ENCODE peak calls at places on chromosome 21, in five cellular contexts. V, U, Q, H and B are unnamed samples.

GRCh38 chr21:31184462-31184861 is 146.2 kb upstream of the KRTAP19-8 start:
- DNase-seq in Q (no peak), V (no peak), U (no peak), H (no peak), B (no peak)

GRCh38 chr21:34968414-34969333 is 80.4 kb downstream of the RUNX1 start:
- DNase-seq in H (no peak), V (no peak), Q (no peak), U (no peak), B (no peak)

GRCh38 chr21:39315603-39316002 is 2.2 kb upstream of the BRWD1 start:
- DNase-seq in V (no peak), Q (no peak), U (no peak), H (no peak), B (no peak)

GRCh38 chr21:29376556-29376955 is 77.8 kb downstream of the BACH1 start:
- DNase-seq in Q (peak; percentile 34), U (peak; percentile 8), H (peak; percentile 70), V (peak; percentile 46), B (peak; percentile 32)

GRCh38 chr21:34579411-34579810 is 35.5 kb downstream of the RCAN1 start:
- DNase-seq in H (no peak), U (no peak), Q (no peak), V (peak; percentile 94), B (peak; percentile 91)

GRCh38 chr21:26320541-26320940 is 150.0 kb upstream of the APP start:
- DNase-seq in V (no peak), Q (no peak), U (no peak), H (no peak), B (no peak)

GRCh38 chr21:38258803-38259485 is 2.2 kb downstream of the KCNJ15 start:
- DNase-seq in U (peak; percentile 17), V (peak; percentile 56), Q (no peak), H (no peak), B (peak; percentile 49)

GRCh38 chr21:14916676-14917141 is 148.1 kb downstream of the NRIP1 start:
- DNase-seq in Q (no peak), U (no peak), V (no peak), H (no peak), B (peak; percentile 54)

GRCh38 chr21:35840197-35840799 is 220.0 kb downstream of the SETD4 start:
- DNase-seq in V (peak; percentile 83), Q (peak; percentile 79), H (peak; percentile 90), U (peak; percentile 5), B (peak; percentile 86)

GRCh38 chr21:41958886-41959563 is 5.2 kb upstream of the C2CD2 start:
- DNase-seq in H (peak; percentile 9), U (no peak), Q (peak; percentile 49), V (peak; percentile 12), B (peak; percentile 81)

GRCh38 chr21:41670056-41670805 is 96.6 kb downstream of the RIPK4 start:
- DNase-seq in Q (no peak), V (no peak), U (no peak), H (no peak), B (no peak)

GRCh38 chr21:27258222-27258621 is 291.3 kb upstream of the ADAMTS5 start:
- DNase-seq in V (no peak), U (no peak), Q (no peak), H (no peak), B (no peak)

DNA sequence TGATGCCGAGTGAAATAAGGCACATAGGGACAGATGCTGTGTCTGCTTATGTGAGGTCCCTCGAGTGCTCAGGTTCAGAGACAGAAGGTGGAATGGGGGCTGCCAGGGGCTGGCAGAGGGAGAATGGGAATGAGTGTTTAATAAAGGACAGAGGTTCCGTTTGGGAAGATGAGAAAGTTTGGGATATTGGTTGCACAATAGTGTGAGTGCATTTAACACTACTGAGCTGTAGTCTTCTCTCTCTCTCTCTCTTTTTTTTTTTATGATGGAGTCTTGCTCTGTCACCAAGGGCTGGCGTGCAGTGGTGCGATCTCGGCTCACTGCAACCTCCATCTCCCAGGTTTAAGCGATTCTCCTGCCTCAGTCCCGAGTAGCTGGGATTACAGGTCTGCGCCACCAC is 44.9 kb downstream of the TRAPPC10 start:
- DNase-seq in V (no peak), U (no peak), Q (no peak), H (no peak), B (no peak)
- H3K4me3 ChIP-seq in V (no peak overlapping the region), U (no peak overlapping the region), Q (no peak overlapping the region), H (no peak overlapping the region), B (no peak overlapping the region)

GRCh38 chr21:45485686-45486442 is 56.4 kb downstream of the SLC19A1 start:
- DNase-seq in V (no peak), U (no peak), H (no peak), Q (no peak), B (no peak)
- H3K4me3 ChIP-seq in V (no peak overlapping the region), U (no peak overlapping the region), H (no peak overlapping the region), Q (no peak overlapping the region), B (no peak overlapping the region)

GRCh38 chr21:44052830-44053226 is 40.7 kb downstream of the TRAPPC10 start:
- DNase-seq in Q (no peak), V (no peak), U (no peak), H (no peak), B (no peak)

GRCh38 chr21:44052071-44052829 is 40.1 kb downstream of the TRAPPC10 start:
- DNase-seq in H (no peak), Q (no peak), V (no peak), U (no peak), B (peak; percentile 7)

GRCh38 chr21:44049606-44050005 is 37.5 kb downstream of the TRAPPC10 start:
- DNase-seq in U (no peak), V (peak; percentile 7), Q (no peak), H (no peak), B (no peak)

GRCh38 chr21:44050276-44050675 is 38.2 kb downstream of the TRAPPC10 start:
- DNase-seq in H (no peak), V (no peak), U (no peak), Q (no peak), B (no peak)

DNA sequence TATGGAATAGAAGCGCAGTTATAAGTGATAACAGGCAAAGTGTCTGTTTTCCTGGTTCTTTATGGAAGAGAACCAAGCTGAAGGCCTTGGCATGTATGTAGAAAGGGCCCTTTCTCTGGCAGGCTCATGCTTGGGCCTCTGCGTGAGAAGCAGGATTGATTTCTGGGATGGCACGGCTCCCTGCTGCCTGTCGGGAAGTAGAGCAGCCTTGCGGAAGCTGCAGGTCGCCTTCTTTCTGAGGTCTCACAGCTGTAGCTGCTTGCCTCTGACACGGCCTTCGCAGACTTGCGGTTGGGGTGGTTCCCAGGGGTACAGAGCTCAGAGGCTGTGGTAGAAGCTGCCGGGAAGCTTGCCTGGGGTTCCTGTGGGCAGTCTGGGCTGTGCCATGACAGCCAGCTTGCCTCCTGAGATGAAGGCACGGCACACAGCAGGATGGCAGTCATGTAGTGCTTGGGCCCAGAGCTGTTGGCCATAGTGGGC is 39.4 kb downstream of the TRAPPC10 start:
- DNase-seq in Q (no peak), U (no peak), V (no peak), H (peak; percentile 44), B (no peak)
- H3K4me3 ChIP-seq in Q (no peak overlapping the region), U (no peak overlapping the region), V (no peak overlapping the region), H (no peak overlapping the region), B (no peak overlapping the region)

GRCh38 chr21:40603774-40604173 is 243.2 kb downstream of the DSCAM start:
- DNase-seq in U (no peak), H (no peak), Q (no peak), V (no peak), B (no peak)

GRCh38 chr21:40602105-40602504 is 244.9 kb downstream of the DSCAM start:
- DNase-seq in Q (peak; percentile 39), V (no peak), U (no peak), H (no peak), B (no peak)

GRCh38 chr21:40605094-40605493 is 241.9 kb downstream of the DSCAM start:
- DNase-seq in Q (no peak), H (no peak), U (no peak), V (no peak), B (no peak)

DNA sequence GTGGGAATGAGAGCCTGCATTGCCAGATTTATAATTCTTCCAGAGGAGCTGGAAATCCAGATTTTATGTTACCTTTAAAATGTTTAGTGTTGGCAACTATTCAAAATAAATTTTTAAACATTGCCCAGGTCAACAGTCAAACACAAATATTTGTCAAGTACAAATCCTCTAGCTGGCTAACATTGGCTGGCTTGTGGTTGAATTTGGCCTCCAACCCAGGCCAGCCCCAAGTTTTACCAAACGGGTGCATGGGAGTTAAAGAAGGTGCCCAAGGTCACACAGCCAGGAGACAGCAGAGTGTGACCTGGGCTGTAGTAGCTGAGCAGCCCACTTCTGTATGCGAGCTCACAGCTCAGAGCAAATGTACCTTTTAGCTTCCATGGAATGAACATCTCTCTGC is 240.6 kb downstream of the DSCAM start:
- DNase-seq in H (no peak), Q (no peak), V (no peak), U (no peak), B (no peak)
- H3K4me3 ChIP-seq in H (no peak overlapping the region), Q (no peak overlapping the region), V (no peak overlapping the region), U (no peak overlapping the region), B (no peak overlapping the region)